ENCODE peak calls at places on chromosome 13, in nine cellular contexts. E is K562; K is colonic mucosa; Q is GM23248; V is transverse colon; O is CD8-positive, alpha-beta T cell; T is brain microvascular endothelial cell; L is stomach; Z is breast epithelium. J is an unnamed sample.

GRCh38 chr13:60448907-60449510 is 52.0 kb downstream of the TDRD3 start:
- DNase-seq in Q (peak), L (no peak), O (no peak), Z (no peak), V (no peak), T (peak), E (peak), K (peak), J (no peak)

GRCh38 chr13:77519808-77520207 is 15.7 kb upstream of the SCEL start:
- DNase-seq in Q (peak), Z (no peak), K (no peak), V (no peak), L (no peak), T (no peak), E (no peak), O (no peak), J (no peak)

GRCh38 chr13:114229486-114229885 is 5.2 kb upstream of the CDC16 start:
- DNase-seq in V (no peak), Q (peak), K (no peak), T (no peak), L (no peak), Z (no peak), E (no peak), O (no peak), J (no peak)

GRCh38 chr13:98108330-98108729 is 34.6 kb upstream of the FARP1 start:
- DNase-seq in K (no peak), V (no peak), E (no peak), T (no peak), L (no peak), O (no peak), Z (no peak), Q (peak), J (no peak)

GRCh38 chr13:103130681-103131210 is 64.5 kb upstream of the SLC10A2 start:
- DNase-seq in Q (no peak), T (no peak), E (no peak), K (no peak), Z (no peak), L (no peak), V (no peak), O (no peak), J (no peak)

GRCh38 chr13:46341112-46341711 is 45.8 kb downstream of the RUBCNL start:
- DNase-seq in V (no peak), L (no peak), Q (peak), T (peak), O (no peak), K (no peak), E (no peak), Z (no peak), J (no peak)

GRCh38 chr13:28321751-28322150 is 173.2 kb downstream of the FLT1 start:
- DNase-seq in Z (no peak), K (no peak), O (no peak), Q (no peak), V (no peak), E (no peak), L (no peak), T (no peak), J (no peak)

GRCh38 chr13:114141261-114141996 is 9.0 kb upstream of the RASA3 start:
- DNase-seq in Z (no peak), Q (no peak), O (no peak), L (no peak), E (no peak), V (no peak), K (no peak), T (no peak), J (no peak)

GRCh38 chr13:21670006-21670882 is 629 bp upstream of the FGF9 start:
- DNase-seq in V (peak), O (peak), K (peak), Q (peak), E (peak), Z (no peak), L (peak), T (peak), J (no peak)

GRCh38 chr13:106349080-106349841 is 186.2 kb downstream of the EFNB2 start:
- DNase-seq in L (peak), O (no peak), E (no peak), Z (no peak), Q (no peak), K (peak), V (peak), T (peak), J (no peak)

GRCh38 chr13:38821753-38822551 is 135.1 kb downstream of the FREM2 start:
- DNase-seq in L (no peak), Q (peak), T (no peak), O (no peak), E (no peak), Z (peak), V (no peak), K (no peak), J (peak)

GRCh38 chr13:67833564-67833963 is 603.4 kb upstream of the PCDH9 start:
- DNase-seq in O (no peak), Z (no peak), K (no peak), T (no peak), L (no peak), V (no peak), Q (no peak), E (no peak), J (no peak)

GRCh38 chr13:104015646-104016396 is 949.6 kb upstream of the SLC10A2 start:
- DNase-seq in V (no peak), Z (no peak), K (no peak), Q (no peak), L (no peak), T (peak), O (no peak), E (no peak), J (no peak)

GRCh38 chr13:28792992-28793391 is 27.1 kb upstream of the MTUS2 start:
- DNase-seq in Q (peak), O (no peak), V (no peak), K (no peak), E (no peak), Z (no peak), T (peak), L (no peak), J (no peak)

GRCh38 chr13:43220873-43221578 is 197.6 kb downstream of the DNAJC15 start:
- DNase-seq in O (no peak), L (no peak), K (no peak), Z (no peak), E (no peak), V (no peak), T (no peak), Q (no peak), J (no peak)

GRCh38 chr13:111867657-111868056 is 199.3 kb upstream of the SOX1 start:
- DNase-seq in Z (no peak), V (no peak), O (no peak), K (no peak), L (no peak), E (no peak), Q (no peak), T (no peak), J (no peak)

GRCh38 chr13:76552373-76552772 is 333.8 kb downstream of the KCTD12 start:
- DNase-seq in Q (no peak), E (no peak), O (no peak), L (no peak), K (no peak), T (no peak), Z (no peak), V (no peak), J (no peak)

GRCh38 chr13:48155850-48156249 is 60.9 kb upstream of the MED4 start:
- DNase-seq in Z (no peak), Q (peak), V (no peak), O (peak), T (peak), E (no peak), K (no peak), L (no peak), J (no peak)

GRCh38 chr13:41588899-41589298 is 131.5 kb downstream of the RGCC start:
- DNase-seq in L (no peak), V (no peak), O (no peak), T (peak), E (peak), Q (peak), K (no peak), Z (no peak), J (no peak)

GRCh38 chr13:37669845-37670244 is 71.3 kb upstream of the POSTN start:
- DNase-seq in E (no peak), Q (no peak), L (no peak), Z (no peak), V (no peak), K (no peak), T (no peak), O (no peak), J (no peak)

GRCh38 chr13:98500963-98501421 is 75.9 kb downstream of the STK24 start:
- DNase-seq in Q (no peak), L (no peak), Z (no peak), O (no peak), T (no peak), V (no peak), K (no peak), E (no peak), J (no peak)

GRCh38 chr13:48634631-48635030 is 19.1 kb upstream of the CYSLTR2 start:
- DNase-seq in K (no peak), T (no peak), V (no peak), Q (no peak), Z (no peak), E (no peak), O (no peak), L (no peak), J (no peak)

GRCh38 chr13:35646061-35646774 is 169.7 kb upstream of the MAB21L1 start:
- DNase-seq in V (no peak), O (no peak), L (no peak), E (no peak), T (no peak), Z (no peak), K (no peak), Q (no peak), J (no peak)

GRCh38 chr13:110512198-110512740 is 49.3 kb downstream of the RAB20 start:
- DNase-seq in K (no peak), Z (no peak), V (no peak), Q (no peak), T (no peak), O (no peak), E (no peak), L (no peak), J (no peak)

GRCh38 chr13:71624641-71625040 is 242.4 kb downstream of the DACH1 start:
- DNase-seq in K (no peak), E (no peak), L (no peak), T (no peak), O (no peak), V (no peak), Z (no peak), Q (no peak), J (no peak)

GRCh38 chr13:45715351-45715750 is 13.2 kb downstream of the CBY2 start:
- DNase-seq in Q (no peak), O (no peak), T (no peak), Z (no peak), L (no peak), E (no peak), V (no peak), K (no peak), J (no peak)

GRCh38 chr13:28494537-28494860 is 429 bp downstream of the FLT1 start:
- DNase-seq in Z (no peak), O (no peak), T (no peak), L (no peak), E (no peak), K (no peak), V (no peak), Q (peak), J (no peak)

GRCh38 chr13:46530084-46530935 is 22.7 kb upstream of the LRCH1 start:
- DNase-seq in O (no peak), K (no peak), Q (peak), V (no peak), T (no peak), Z (no peak), L (no peak), E (no peak), J (no peak)

GRCh38 chr13:72959643-72960042 is 99.2 kb upstream of the KLF5 start:
- DNase-seq in Z (no peak), V (no peak), L (no peak), Q (peak), K (no peak), T (no peak), E (no peak), O (no peak), J (no peak)

GRCh38 chr13:91296011-91296410 is 51.5 kb upstream of the MIR17HG start:
- DNase-seq in E (no peak), T (no peak), O (no peak), Q (no peak), Z (no peak), K (peak), L (no peak), V (peak), J (no peak)

GRCh38 chr13:61414686-61415664 is 674 bp downstream of the PCDH20 start:
- DNase-seq in O (no peak), Q (no peak), V (peak), Z (no peak), L (peak), K (peak), E (no peak), T (no peak), J (no peak)

GRCh38 chr13:110663491-110663890 is 42.4 kb downstream of the CARS2 start:
- DNase-seq in E (no peak), L (no peak), T (no peak), Q (no peak), K (no peak), V (no peak), O (no peak), Z (no peak), J (no peak)

GRCh38 chr13:81987677-81988357 is 1646.9 kb upstream of the SPRY2 start:
- DNase-seq in K (no peak), Q (no peak), T (no peak), L (no peak), E (no peak), O (no peak), V (no peak), Z (no peak), J (no peak)

GRCh38 chr13:81990652-81991051 is 1649.7 kb upstream of the SPRY2 start:
- DNase-seq in E (no peak), L (no peak), O (no peak), Q (no peak), T (no peak), Z (no peak), V (no peak), K (no peak), J (no peak)

GRCh38 chr13:81987159-81987558 is 1646.2 kb upstream of the SPRY2 start:
- DNase-seq in Z (no peak), Q (no peak), O (no peak), L (no peak), T (no peak), E (no peak), V (no peak), K (no peak), J (no peak)

GRCh38 chr13:81986308-81986707 is 1645.4 kb upstream of the SPRY2 start:
- DNase-seq in Z (no peak), L (no peak), K (no peak), Q (no peak), E (no peak), O (no peak), T (no peak), V (no peak), J (no peak)

GRCh38 chr13:81988542-81988941 is 1647.6 kb upstream of the SPRY2 start:
- DNase-seq in V (no peak), O (no peak), K (no peak), T (no peak), Q (no peak), L (no peak), E (no peak), Z (no peak), J (no peak)
- H3K27ac ChIP-seq in V (no peak), O (no peak), K (no peak), T (no peak), Q (no peak), L (no peak), E (no peak), Z (no peak), J (no peak)

GRCh38 chr13:108643646-108644353 is 14.4 kb downstream of the MYO16 start:
- DNase-seq in Z (no peak), L (no peak), E (no peak), T (no peak), O (no peak), V (no peak), K (no peak), Q (no peak), J (no peak)
- H3K27ac ChIP-seq in Z (no peak), L (no peak), E (no peak), T (no peak), O (no peak), V (no peak), K (no peak), Q (no peak), J (no peak)

GRCh38 chr13:44236370-44236769 is 137.3 kb upstream of the SERP2 start:
- DNase-seq in L (no peak), Q (peak), Z (no peak), O (no peak), E (no peak), T (peak), V (no peak), K (no peak), J (no peak)
- H3K27ac ChIP-seq in L (peak), Q (peak), Z (peak), O (no peak), E (no peak), T (peak), V (peak), K (peak), J (peak)

GRCh38 chr13:75418186-75418843 is 63.7 kb downstream of the TBC1D4 start:
- DNase-seq in K (no peak), V (no peak), E (no peak), T (no peak), O (no peak), L (no peak), Z (no peak), Q (no peak), J (no peak)

GRCh38 chr13:75421133-75421532 is 60.8 kb downstream of the TBC1D4 start:
- DNase-seq in T (no peak), E (no peak), V (no peak), L (no peak), O (no peak), Z (no peak), Q (no peak), K (no peak), J (no peak)

GRCh38 chr13:75418997-75419396 is 63.0 kb downstream of the TBC1D4 start:
- DNase-seq in V (no peak), Z (no peak), O (no peak), L (no peak), Q (peak), K (no peak), T (no peak), E (no peak), J (no peak)

GRCh38 chr13:75417647-75418046 is 64.3 kb downstream of the TBC1D4 start:
- DNase-seq in K (no peak), E (no peak), O (no peak), V (no peak), L (no peak), T (no peak), Z (no peak), Q (no peak), J (no peak)

GRCh38 chr13:75419656-75420055 is 62.3 kb downstream of the TBC1D4 start:
- DNase-seq in V (no peak), E (no peak), Q (no peak), K (no peak), O (no peak), T (no peak), Z (no peak), L (no peak), J (no peak)
- H3K27ac ChIP-seq in V (no peak), E (no peak), Q (no peak), K (no peak), O (no peak), T (no peak), Z (no peak), L (no peak), J (no peak)

GRCh38 chr13:30744056-30744684 is 8.8 kb downstream of the ALOX5AP start:
- DNase-seq in Q (peak), K (peak), Z (peak), L (peak), O (peak), V (peak), E (peak), T (peak), J (no peak)
- H3K27ac ChIP-seq in Q (peak), K (peak), Z (peak), L (peak), O (peak), V (peak), E (no peak), T (peak), J (no peak)

GRCh38 chr13:88066847-88067246 is 395.7 kb downstream of the SLITRK5 start:
- DNase-seq in Z (no peak), K (no peak), O (no peak), Q (no peak), E (no peak), T (no peak), V (no peak), L (no peak), J (no peak)

GRCh38 chr13:88068316-88068715 is 397.1 kb downstream of the SLITRK5 start:
- DNase-seq in T (no peak), Z (no peak), E (no peak), O (no peak), V (no peak), L (no peak), Q (peak), K (no peak), J (no peak)

GRCh38 chr13:88068975-88069374 is 397.8 kb downstream of the SLITRK5 start:
- DNase-seq in O (no peak), E (no peak), K (no peak), T (no peak), V (no peak), Q (no peak), Z (no peak), L (no peak), J (no peak)

GRCh38 chr13:88074794-88075509 is 403.8 kb downstream of the SLITRK5 start:
- DNase-seq in K (no peak), Q (peak), T (no peak), L (no peak), E (no peak), Z (no peak), V (no peak), O (no peak), J (no peak)

DNA sequence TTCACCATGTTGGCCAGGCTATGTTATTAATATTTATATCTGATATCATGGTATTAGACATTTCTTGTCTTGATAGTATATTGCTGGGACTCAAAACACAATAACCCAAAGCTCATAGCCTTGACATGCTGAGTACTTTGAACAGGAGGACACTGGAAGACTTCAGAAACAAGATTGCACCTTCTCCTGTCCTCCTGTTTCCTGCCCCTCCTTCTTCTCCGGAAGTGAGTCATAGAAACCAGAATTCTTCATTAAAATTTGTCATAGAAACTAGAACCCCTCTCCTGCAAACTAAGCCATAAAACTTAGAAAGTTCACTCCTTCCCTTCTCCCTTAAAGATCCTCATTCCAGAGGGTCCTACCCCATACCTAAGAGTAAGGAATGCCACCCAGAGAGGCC is 400.2 kb downstream of the SLITRK5 start:
- DNase-seq in O (no peak), T (no peak), K (no peak), V (no peak), E (no peak), Z (no peak), Q (no peak), L (no peak), J (no peak)
- H3K27ac ChIP-seq in O (no peak), T (no peak), K (no peak), V (no peak), E (no peak), Z (no peak), Q (no peak), L (no peak), J (no peak)

GRCh38 chr13:99960663-99961440 is 10.7 kb downstream of the ZIC5 start:
- DNase-seq in L (peak), T (no peak), V (no peak), E (no peak), Z (no peak), Q (no peak), O (no peak), K (no peak), J (no peak)
- H3K27ac ChIP-seq in L (no peak), T (no peak), V (no peak), E (no peak), Z (no peak), Q (no peak), O (no peak), K (no peak), J (no peak)

J was measured in substantia nigra.